ENCODE peak calls at places on chromosomes 7 and 10, in five cellular contexts. N is retinal pigment epithelial cell, C is NCI-H510A treated with DMSO at 0.1 percent for 48 hours, L is amygdala, U is skeletal muscle cell. H is an unnamed sample.

GRCh38 chr10:9038146-9038714 is 983.7 kb downstream of the GATA3 start:
- DNase-seq in N (no peak), C (no peak), L (no peak), U (no peak), H (no peak)

GRCh38 chr10:76429642-76430041 is 998.2 kb downstream of the LRMDA start:
- DNase-seq in N (no peak), C (no peak), L (no peak), U (no peak), H (no peak)

GRCh38 chr10:2760736-2761135 is 306.6 kb upstream of the PFKP start:
- DNase-seq in N (no peak), C (no peak), L (no peak), U (no peak), H (no peak)

GRCh38 chr7:130292682-130293257 is at the start of gene CPA4:
- DNase-seq in N (peak; percentile 75), C (no peak), L (no peak), U (peak; percentile 97), H (no peak)

GRCh38 chr10:74140553-74140952 is 10.1 kb downstream of the AP3M1 start:
- DNase-seq in N (no peak), C (no peak), L (no peak), U (no peak), H (no peak)

GRCh38 chr10:5547934-5548660 is 23.3 kb downstream of the CALML3 start:
- DNase-seq in N (no peak), C (peak; percentile 66), L (no peak), U (no peak), H (no peak)

GRCh38 chr10:72948762-72949161 is 5.8 kb downstream of the PLA2G12B start:
- DNase-seq in N (no peak), C (no peak), L (no peak), U (no peak), H (no peak)

GRCh38 chr10:63561421-63561820 is 40.2 kb downstream of the REEP3 start:
- DNase-seq in N (no peak), C (no peak), L (no peak), U (no peak), H (peak; percentile 77)

GRCh38 chr10:122316224-122316884 is 45.3 kb downstream of the BTBD16 start:
- DNase-seq in N (no peak), C (no peak), L (no peak), U (no peak), H (no peak)

GRCh38 chr7:106110238-106110560 is 1.9 kb downstream of the SYPL1 start:
- DNase-seq in N (no peak), C (no peak), L (no peak), U (no peak), H (no peak)

GRCh38 chr10:59557052-59557451 is 152.6 kb downstream of the SLC16A9 start:
- DNase-seq in N (peak; percentile 78), C (no peak), L (no peak), U (no peak), H (peak; percentile 53)

GRCh38 chr7:45591101-45591906 is 17.1 kb downstream of the ADCY1 start:
- DNase-seq in N (no peak), C (no peak), L (no peak), U (no peak), H (no peak)

GRCh38 chr7:132932321-132933075 is 149.4 kb downstream of the CHCHD3 start:
- DNase-seq in N (no peak), C (no peak), L (no peak), U (no peak), H (no peak)